ENCODE peak calls at places on chromosomes 3 and 15, in six cellular contexts. A, Y, G, J, D and N are unnamed samples.

GRCh38 chr3:19149388-19149787 is 1.1 kb downstream of the KCNH8 start:
- DNase-seq in A (peak), Y (no peak), G (no peak), J (no peak), D (peak), N (no peak)

GRCh38 chr3:152328841-152329240 is 60.1 kb downstream of the MBNL1 start:
- DNase-seq in A (no peak), Y (peak), G (no peak), J (no peak), D (peak), N (no peak)

GRCh38 chr15:70196314-70197291 is 98.9 kb upstream of the TLE3 start:
- DNase-seq in A (no peak), Y (peak), G (peak), J (peak), D (peak), N (no peak)

GRCh38 chr15:63940956-63941620 is 105.2 kb downstream of the DAPK2 start:
- DNase-seq in A (no peak), Y (no peak), G (no peak), J (no peak), D (no peak), N (no peak)

GRCh38 chr15:48778338-48778730 is 32.5 kb downstream of the CEP152 start:
- DNase-seq in A (no peak), Y (no peak), G (no peak), J (no peak), D (no peak), N (no peak)

GRCh38 chr15:94083467-94083991 is 147.8 kb upstream of the MCTP2 start:
- DNase-seq in A (no peak), Y (no peak), G (no peak), J (peak), D (no peak), N (no peak)

GRCh38 chr3:67384790-67385397 is 269.5 kb downstream of the SUCLG2 start:
- DNase-seq in A (peak), Y (no peak), G (peak), J (no peak), D (peak), N (no peak)

GRCh38 chr15:60392986-60393811 is 4.6 kb downstream of the ANXA2 start:
- DNase-seq in A (no peak), Y (peak), G (peak), J (peak), D (peak), N (no peak)

GRCh38 chr15:45429974-45430792 is 51.8 kb upstream of the GATM start:
- DNase-seq in A (peak), Y (no peak), G (peak), J (peak), D (peak), N (peak)

GRCh38 chr3:11260460-11260859 is 11.7 kb upstream of the ATG7 start:
- DNase-seq in A (no peak), Y (no peak), G (no peak), J (no peak), D (no peak), N (no peak)

GRCh38 chr3:66431494-66431893 is 69.3 kb downstream of the LRIG1 start:
- DNase-seq in A (no peak), Y (no peak), G (no peak), J (no peak), D (no peak), N (no peak)

GRCh38 chr15:75454471-75455418 is 3.3 kb upstream of the SIN3A start:
- DNase-seq in A (peak), Y (no peak), G (no peak), J (peak), D (peak), N (peak)

GRCh38 chr3:134334901-134335280 is 39.4 kb downstream of the AMOTL2 start:
- DNase-seq in A (no peak), Y (no peak), G (no peak), J (no peak), D (peak), N (no peak)

GRCh38 chr15:96356494-96357455 is 26.3 kb downstream of the NR2F2 start:
- DNase-seq in A (peak), Y (peak), G (peak), J (peak), D (peak), N (peak)

GRCh38 chr15:40723919-40724318 is 28.9 kb downstream of the RAD51 start:
- DNase-seq in A (no peak), Y (no peak), G (no peak), J (no peak), D (no peak), N (no peak)

GRCh38 chr15:55774113-55774970 is 31.4 kb upstream of the PRTG start:
- DNase-seq in A (peak), Y (no peak), G (peak), J (peak), D (peak), N (no peak)

GRCh38 chr15:40999190-40999589 is 45.9 kb downstream of the CHAC1 start:
- DNase-seq in A (no peak), Y (no peak), G (no peak), J (no peak), D (no peak), N (no peak)

GRCh38 chr3:53880396-53881345 is 1.3 kb downstream of the ACTR8 start:
- DNase-seq in A (no peak), Y (no peak), G (no peak), J (no peak), D (no peak), N (no peak)

GRCh38 chr3:16290007-16290826 is 25.2 kb downstream of the OXNAD1 start:
- DNase-seq in A (no peak), Y (no peak), G (peak), J (peak), D (peak), N (no peak)

GRCh38 chr3:119257654-119258410 is 17.2 kb upstream of the B4GALT4 start:
- DNase-seq in A (no peak), Y (no peak), G (no peak), J (peak), D (peak), N (no peak)

GRCh38 chr3:120743081-120743365 is 479 bp downstream of the GTF2E1 start:
- DNase-seq in A (no peak), Y (no peak), G (no peak), J (no peak), D (no peak), N (no peak)

GRCh38 chr3:141237701-141238521 is 6.3 kb downstream of the PXYLP1 start:
- DNase-seq in A (no peak), Y (no peak), G (peak), J (no peak), D (no peak), N (peak)

GRCh38 chr15:90610220-90610619 is 80.5 kb downstream of the CRTC3 start:
- DNase-seq in A (no peak), Y (no peak), G (no peak), J (no peak), D (no peak), N (no peak)

GRCh38 chr3:38397320-38397719 is 50.7 kb downstream of the XYLB start:
- DNase-seq in A (peak), Y (peak), G (no peak), J (no peak), D (peak), N (no peak)

GRCh38 chr15:91857772-91858171 is 4.3 kb downstream of the SLCO3A1 start:
- DNase-seq in A (no peak), Y (no peak), G (no peak), J (no peak), D (no peak), N (no peak)

GRCh38 chr3:177211503-177212277 is 14.4 kb upstream of the TBL1XR1 start:
- DNase-seq in A (no peak), Y (no peak), G (peak), J (peak), D (peak), N (no peak)

GRCh38 chr3:59016930-59017616 is 32.8 kb downstream of the CFAP20DC start:
- DNase-seq in A (no peak), Y (no peak), G (peak), J (no peak), D (peak), N (no peak)

GRCh38 chr3:109545746-109546145 is 208.4 kb upstream of the DPPA4 start:
- DNase-seq in A (no peak), Y (no peak), G (no peak), J (no peak), D (no peak), N (no peak)

GRCh38 chr3:195226900-195227447 is 44.0 kb downstream of the XXYLT1 start:
- DNase-seq in A (no peak), Y (no peak), G (peak), J (no peak), D (no peak), N (peak)

GRCh38 chr15:74489518-74490338 is 28.8 kb upstream of the UBL7 start:
- DNase-seq in A (peak), Y (peak), G (peak), J (peak), D (peak), N (no peak)

GRCh38 chr3:172520332-172520831 is 2.8 kb downstream of the TNFSF10 start:
- DNase-seq in A (no peak), Y (peak), G (no peak), J (no peak), D (no peak), N (no peak)

GRCh38 chr3:82938821-82939328 is 1177.4 kb upstream of the GBE1 start:
- DNase-seq in A (peak), Y (no peak), G (no peak), J (peak), D (no peak), N (no peak)

GRCh38 chr3:127044996-127045395 is 62.1 kb downstream of the PLXNA1 start:
- DNase-seq in A (no peak), Y (no peak), G (no peak), J (no peak), D (peak), N (no peak)

GRCh38 chr15:89772933-89773583 is 3.1 kb upstream of the MESP2 start:
- DNase-seq in A (no peak), Y (no peak), G (no peak), J (no peak), D (no peak), N (no peak)

GRCh38 chr3:150779402-150779858 is 16.5 kb upstream of the SIAH2 start:
- DNase-seq in A (no peak), Y (no peak), G (no peak), J (no peak), D (no peak), N (no peak)
- TF ChIP-seq CTCF in A (peak), Y (no peak), G (no peak), J (no peak), D (no peak), N (no peak)

GRCh38 chr3:49028673-49029562 is at the start of gene IMPDH2:
- DNase-seq in A (peak), Y (peak), G (peak), J (peak), D (peak), N (peak)
- TF ChIP-seq CTCF in A (peak), Y (no peak), G (no peak), J (no peak), D (no peak), N (no peak)

GRCh38 chr3:130516645-130517512 is at the start of gene COL6A6:
- DNase-seq in A (no peak), Y (no peak), G (no peak), J (no peak), D (no peak), N (no peak)
- TF ChIP-seq CTCF in A (no peak), Y (no peak), G (no peak), J (no peak), D (no peak), N (no peak)

DNA sequence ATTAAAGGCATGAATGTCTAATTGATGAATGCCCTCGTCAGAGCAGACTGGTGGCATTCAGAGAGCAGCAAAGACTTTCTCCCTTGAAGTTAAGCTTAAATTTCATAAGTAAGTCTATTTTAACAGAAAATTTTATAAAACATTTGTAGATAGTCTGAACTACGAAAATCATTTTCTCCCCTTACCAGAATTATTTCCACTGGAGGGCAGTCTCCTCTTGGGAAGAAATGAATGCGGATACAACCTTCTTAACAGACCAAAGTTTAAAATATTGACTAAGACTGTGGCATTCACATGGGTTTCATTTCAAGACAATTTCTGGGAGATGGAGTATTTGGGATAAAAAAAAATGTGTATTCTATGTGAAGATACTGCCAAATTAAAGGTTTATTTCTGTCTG is 669.0 kb downstream of the FHIT start:
- DNase-seq in A (no peak), Y (no peak), G (no peak), J (no peak), D (no peak), N (no peak)
- TF ChIP-seq CTCF in A (peak), Y (no peak), G (no peak), J (no peak), D (no peak), N (peak)

GRCh38 chr15:69027976-69028518 is 13.6 kb downstream of the NOX5 start:
- DNase-seq in A (no peak), Y (no peak), G (no peak), J (no peak), D (no peak), N (no peak)

GRCh38 chr15:69032703-69033373 is 18.3 kb downstream of the NOX5 start:
- DNase-seq in A (no peak), Y (no peak), G (no peak), J (no peak), D (no peak), N (no peak)

GRCh38 chr15:69034352-69034751 is 19.9 kb downstream of the NOX5 start:
- DNase-seq in A (no peak), Y (no peak), G (no peak), J (no peak), D (no peak), N (no peak)

GRCh38 chr15:69032006-69032405 is 17.5 kb downstream of the NOX5 start:
- DNase-seq in A (no peak), Y (no peak), G (no peak), J (no peak), D (no peak), N (no peak)

DNA sequence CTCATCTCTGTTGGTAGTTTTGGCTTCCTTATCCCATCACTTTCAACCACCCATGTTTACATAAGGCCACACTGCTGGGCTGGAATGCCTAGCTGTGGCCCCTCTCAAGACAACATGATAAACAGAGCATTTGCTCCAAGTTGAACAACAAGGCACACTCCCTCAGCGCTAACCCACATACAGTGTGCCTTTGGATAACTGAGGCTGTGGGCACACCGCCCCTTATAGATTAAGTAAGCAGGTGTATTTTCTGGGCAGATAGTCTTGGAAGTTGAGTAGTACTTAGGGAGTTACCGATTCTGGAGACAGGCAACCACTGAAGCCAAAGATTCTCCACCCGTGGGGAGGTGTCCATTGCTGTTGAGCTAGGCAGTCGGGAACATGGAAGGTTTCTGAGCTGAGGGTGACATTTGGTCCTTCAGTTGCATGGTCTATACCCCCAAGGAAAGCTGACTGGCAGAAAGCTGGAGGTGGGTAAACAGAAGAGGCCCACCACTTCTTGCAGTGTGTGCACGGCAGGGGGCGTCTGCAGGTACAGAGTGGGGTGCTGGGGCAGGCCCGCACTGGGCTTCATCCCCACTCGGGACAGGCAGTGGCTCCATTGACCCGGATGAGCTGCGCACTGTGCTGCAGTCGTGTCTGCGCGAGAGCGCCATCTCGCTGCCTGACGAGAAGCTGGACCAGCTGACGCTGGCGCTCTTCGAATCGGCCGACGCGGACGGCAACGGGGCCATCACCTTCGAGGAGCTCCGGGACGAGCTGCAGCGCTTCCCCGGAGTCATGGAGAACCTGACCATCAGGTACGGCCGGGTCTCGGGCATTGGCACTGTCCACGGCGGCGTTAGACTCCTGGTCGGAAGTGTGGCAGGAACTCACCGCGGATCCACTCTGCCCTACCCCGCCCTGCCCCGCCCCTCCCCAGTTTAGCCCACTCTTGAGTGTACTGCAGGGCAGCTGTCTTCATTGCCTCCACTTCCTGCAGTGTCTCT is 16.8 kb downstream of the NOX5 start:
- DNase-seq in A (peak), Y (no peak), G (peak), J (peak), D (peak), N (no peak)
- TF ChIP-seq CTCF in A (peak), Y (peak), G (no peak), J (no peak), D (peak), N (peak)

GRCh38 chr15:25739687-25740121 is 123.4 kb downstream of the ATP10A start:
- DNase-seq in A (no peak), Y (peak), G (no peak), J (no peak), D (no peak), N (no peak)
- TF ChIP-seq CTCF in A (peak), Y (peak), G (no peak), J (no peak), D (no peak), N (peak)

GRCh38 chr15:77822631-77823230 is 190.0 kb upstream of the LINGO1 start:
- DNase-seq in A (no peak), Y (no peak), G (no peak), J (no peak), D (no peak), N (no peak)

GRCh38 chr15:77821959-77822256 is 189.2 kb upstream of the LINGO1 start:
- DNase-seq in A (no peak), Y (no peak), G (no peak), J (no peak), D (no peak), N (no peak)

GRCh38 chr15:77819841-77820728 is 187.4 kb upstream of the LINGO1 start:
- DNase-seq in A (peak), Y (no peak), G (no peak), J (peak), D (peak), N (no peak)

GRCh38 chr15:77819271-77819806 is 186.6 kb upstream of the LINGO1 start:
- DNase-seq in A (peak), Y (no peak), G (no peak), J (no peak), D (no peak), N (no peak)

DNA sequence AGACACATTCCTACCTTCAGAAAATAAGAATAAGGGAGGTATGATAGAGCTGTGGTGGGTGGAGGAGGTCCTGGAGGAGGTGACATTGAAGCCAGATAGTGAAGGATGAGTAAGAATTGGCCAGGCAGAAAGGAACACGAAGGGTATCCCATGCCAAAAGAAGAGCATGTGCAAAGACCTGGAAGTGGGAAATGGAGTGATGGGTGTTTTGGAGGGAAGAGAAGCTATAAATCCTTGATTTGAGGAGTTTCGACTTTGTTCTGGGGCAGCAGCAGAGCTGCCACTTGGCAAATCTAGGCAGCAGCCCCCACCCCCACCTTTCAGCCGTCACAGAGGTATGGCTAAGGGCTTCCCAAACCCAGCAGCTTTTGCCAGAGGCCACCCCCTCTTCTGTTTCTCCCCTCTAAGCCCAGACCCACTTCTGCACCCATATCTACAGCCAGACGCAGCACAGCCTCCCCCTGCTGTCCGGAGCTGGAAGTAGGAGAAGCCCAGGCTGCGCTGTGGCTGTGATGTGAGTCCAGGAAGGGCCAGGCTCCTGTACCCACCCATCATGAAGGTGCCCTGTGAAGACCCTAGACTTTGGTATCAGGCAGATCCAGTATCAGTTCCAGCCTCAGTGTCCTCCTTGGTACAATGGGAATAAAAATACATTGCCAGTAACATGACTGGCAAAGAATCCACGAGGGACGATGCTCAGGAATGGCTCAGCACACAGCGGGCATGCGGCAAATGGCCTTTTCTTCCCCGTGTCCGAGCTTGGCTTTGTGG is 188.7 kb upstream of the LINGO1 start:
- DNase-seq in A (peak), Y (peak), G (peak), J (peak), D (peak), N (no peak)
- TF ChIP-seq CTCF in A (peak), Y (peak), G (peak), J (peak), D (peak), N (peak)